ENCODE peak calls at places on chromosomes 11 and 22, in seven cellular contexts. One of them, this sample, is unnamed.
A peak's percentile ranks its signal among the peaks of the same experiment; 100 is the strongest.

GRCh38 chr11:94754335-94754734 is 13.8 kb upstream of the AMOTL1 start:
- DNase-seq in Caki2: no peak
- DNase-seq in T1000: no peak
- DNase-seq in KBM-7: no peak
- DNase-seq in head of caudate nucleus: no peak
- DNase-seq in A549: no peak
- DNase-seq in HFFc6: no peak
- DNase-seq in this sample: no peak

GRCh38 chr11:109939176-109939810 is 153.9 kb upstream of the ZC3H12C start:
- DNase-seq in Caki2: peak; percentile 67
- DNase-seq in T1000: no peak
- DNase-seq in KBM-7: peak; percentile 69
- DNase-seq in head of caudate nucleus: no peak
- DNase-seq in A549: peak; percentile 38
- DNase-seq in HFFc6: peak; percentile 72
- DNase-seq in this sample: peak; percentile 52

GRCh38 chr22:48884786-48885185 is 942.9 kb downstream of the BRD1 start:
- DNase-seq in Caki2: no peak
- DNase-seq in T1000: no peak
- DNase-seq in KBM-7: no peak
- DNase-seq in head of caudate nucleus: peak; percentile 29
- DNase-seq in A549: no peak
- DNase-seq in HFFc6: no peak
- DNase-seq in this sample: no peak

GRCh38 chr22:35580351-35581022 is 36.6 kb downstream of the MB start:
- DNase-seq in Caki2: no peak
- DNase-seq in T1000: no peak
- DNase-seq in KBM-7: no peak
- DNase-seq in head of caudate nucleus: no peak
- DNase-seq in A549: no peak
- DNase-seq in HFFc6: no peak
- DNase-seq in this sample: no peak

GRCh38 chr11:44309483-44310197 is at the start of gene ALX4:
- DNase-seq in Caki2: no peak
- DNase-seq in T1000: peak; percentile 55
- DNase-seq in KBM-7: peak; percentile 34
- DNase-seq in head of caudate nucleus: no peak
- DNase-seq in A549: no peak
- DNase-seq in HFFc6: peak; percentile 15
- DNase-seq in this sample: no peak

GRCh38 chr22:20490183-20490940 is 5.2 kb downstream of the KLHL22 start:
- DNase-seq in Caki2: no peak
- DNase-seq in T1000: no peak
- DNase-seq in KBM-7: no peak
- DNase-seq in head of caudate nucleus: no peak
- DNase-seq in A549: no peak
- DNase-seq in HFFc6: no peak
- DNase-seq in this sample: no peak

GRCh38 chr11:8834379-8834778 is 76.6 kb upstream of the AKIP1 start:
- DNase-seq in Caki2: no peak
- DNase-seq in T1000: no peak
- DNase-seq in KBM-7: no peak
- DNase-seq in head of caudate nucleus: no peak
- DNase-seq in A549: no peak
- DNase-seq in HFFc6: no peak
- DNase-seq in this sample: no peak

GRCh38 chr11:6397636-6398035 is 7.4 kb downstream of the SMPD1 start:
- DNase-seq in Caki2: no peak
- DNase-seq in T1000: no peak
- DNase-seq in KBM-7: no peak
- DNase-seq in head of caudate nucleus: no peak
- DNase-seq in A549: no peak
- DNase-seq in HFFc6: peak; percentile 28
- DNase-seq in this sample: no peak

GRCh38 chr11:35412285-35412684 is 7.1 kb downstream of the SLC1A2 start:
- DNase-seq in Caki2: no peak
- DNase-seq in T1000: no peak
- DNase-seq in KBM-7: peak; percentile 24
- DNase-seq in head of caudate nucleus: no peak
- DNase-seq in A549: peak; percentile 43
- DNase-seq in HFFc6: no peak
- DNase-seq in this sample: no peak

GRCh38 chr22:19228174-19228573 is 49.6 kb upstream of the SLC25A1 start:
- DNase-seq in Caki2: no peak
- DNase-seq in T1000: no peak
- DNase-seq in KBM-7: no peak
- DNase-seq in head of caudate nucleus: no peak
- DNase-seq in A549: no peak
- DNase-seq in HFFc6: no peak
- DNase-seq in this sample: peak; percentile 32

GRCh38 chr11:1868636-1869291 is 15.9 kb downstream of the LSP1 start:
- DNase-seq in Caki2: no peak
- DNase-seq in T1000: no peak
- DNase-seq in KBM-7: no peak
- DNase-seq in head of caudate nucleus: no peak
- DNase-seq in A549: no peak
- DNase-seq in HFFc6: no peak
- DNase-seq in this sample: no peak

GRCh38 chr11:73367482-73368024 is 8.6 kb upstream of the RELT start:
- DNase-seq in Caki2: no peak
- DNase-seq in T1000: no peak
- DNase-seq in KBM-7: no peak
- DNase-seq in head of caudate nucleus: no peak
- DNase-seq in A549: no peak
- DNase-seq in HFFc6: no peak
- DNase-seq in this sample: no peak

GRCh38 chr11:1780700-1781592 is 17.2 kb upstream of the CTSD start:
- DNase-seq in Caki2: no peak
- DNase-seq in T1000: no peak
- DNase-seq in KBM-7: peak; percentile 64
- DNase-seq in head of caudate nucleus: peak; percentile 42
- DNase-seq in A549: no peak
- DNase-seq in HFFc6: no peak
- DNase-seq in this sample: no peak

GRCh38 chr11:82936261-82936660 is 34.7 kb downstream of the DDIAS start:
- DNase-seq in Caki2: no peak
- DNase-seq in T1000: no peak
- DNase-seq in KBM-7: no peak
- DNase-seq in head of caudate nucleus: no peak
- DNase-seq in A549: no peak
- DNase-seq in HFFc6: no peak
- DNase-seq in this sample: no peak

GRCh38 chr22:36369004-36369921 is 18.5 kb downstream of the MYH9 start:
- DNase-seq in Caki2: no peak
- DNase-seq in T1000: no peak
- DNase-seq in KBM-7: no peak
- DNase-seq in head of caudate nucleus: no peak
- DNase-seq in A549: no peak
- DNase-seq in HFFc6: no peak
- DNase-seq in this sample: no peak

GRCh38 chr11:62708423-62709261 is 1.2 kb downstream of the GNG3 start:
- DNase-seq in Caki2: no peak
- DNase-seq in T1000: no peak
- DNase-seq in KBM-7: no peak
- DNase-seq in head of caudate nucleus: peak; percentile 52
- DNase-seq in A549: no peak
- DNase-seq in HFFc6: no peak
- DNase-seq in this sample: no peak

GRCh38 chr11:120128392-120129172 is 9.3 kb downstream of the TRIM29 start:
- DNase-seq in Caki2: no peak
- DNase-seq in T1000: no peak
- DNase-seq in KBM-7: no peak
- DNase-seq in head of caudate nucleus: no peak
- DNase-seq in A549: no peak
- DNase-seq in HFFc6: peak; percentile 77
- DNase-seq in this sample: no peak

GRCh38 chr11:61037694-61038093 is 64.6 kb upstream of the CD5 start:
- DNase-seq in Caki2: no peak
- DNase-seq in T1000: no peak
- DNase-seq in KBM-7: no peak
- DNase-seq in head of caudate nucleus: no peak
- DNase-seq in A549: no peak
- DNase-seq in HFFc6: no peak
- DNase-seq in this sample: no peak

GRCh38 chr22:26558246-26558895 is 31.6 kb downstream of the TPST2 start:
- DNase-seq in Caki2: no peak
- DNase-seq in T1000: no peak
- DNase-seq in KBM-7: no peak
- DNase-seq in head of caudate nucleus: no peak
- DNase-seq in A549: no peak
- DNase-seq in HFFc6: no peak
- DNase-seq in this sample: no peak

GRCh38 chr22:27241430-27242110 is 560.0 kb downstream of the MN1 start:
- DNase-seq in Caki2: no peak
- DNase-seq in T1000: no peak
- DNase-seq in KBM-7: no peak
- DNase-seq in head of caudate nucleus: peak; percentile 67
- DNase-seq in A549: no peak
- DNase-seq in HFFc6: no peak
- DNase-seq in this sample: peak; percentile 28

GRCh38 chr11:69455969-69456368 is 25.5 kb upstream of the LINC01488 start:
- DNase-seq in Caki2: no peak
- DNase-seq in T1000: no peak
- DNase-seq in KBM-7: no peak
- DNase-seq in head of caudate nucleus: no peak
- DNase-seq in A549: no peak
- DNase-seq in HFFc6: no peak
- DNase-seq in this sample: no peak

GRCh38 chr11:10400856-10401255 is 54.2 kb upstream of the AMPD3 start:
- DNase-seq in Caki2: no peak
- DNase-seq in T1000: no peak
- DNase-seq in KBM-7: no peak
- DNase-seq in head of caudate nucleus: no peak
- DNase-seq in A549: no peak
- DNase-seq in HFFc6: no peak
- DNase-seq in this sample: no peak

GRCh38 chr22:37079158-37079557 is 27.6 kb downstream of the KCTD17 start:
- DNase-seq in Caki2: no peak
- DNase-seq in T1000: no peak
- DNase-seq in KBM-7: no peak
- DNase-seq in head of caudate nucleus: no peak
- DNase-seq in A549: no peak
- DNase-seq in HFFc6: no peak
- DNase-seq in this sample: no peak

GRCh38 chr11:69669486-69669885 is 5.7 kb downstream of the LTO1 start:
- DNase-seq in Caki2: no peak
- DNase-seq in T1000: no peak
- DNase-seq in KBM-7: no peak
- DNase-seq in head of caudate nucleus: no peak
- DNase-seq in A549: no peak
- DNase-seq in HFFc6: no peak
- DNase-seq in this sample: no peak

GRCh38 chr22:20203142-20204099 is 52.6 kb upstream of the CCDC188 start:
- DNase-seq in Caki2: peak; percentile 92
- DNase-seq in T1000: peak; percentile 61
- DNase-seq in KBM-7: no peak
- DNase-seq in head of caudate nucleus: no peak
- DNase-seq in A549: no peak
- DNase-seq in HFFc6: peak; percentile 11
- DNase-seq in this sample: no peak

GRCh38 chr22:21073023-21073422 is 27.3 kb downstream of the LRRC74B start:
- DNase-seq in Caki2: no peak
- DNase-seq in T1000: no peak
- DNase-seq in KBM-7: no peak
- DNase-seq in head of caudate nucleus: no peak
- DNase-seq in A549: no peak
- DNase-seq in HFFc6: no peak
- DNase-seq in this sample: no peak

GRCh38 chr11:111395081-111395480 is 16.0 kb upstream of the POU2AF1 start:
- DNase-seq in Caki2: no peak
- DNase-seq in T1000: no peak
- DNase-seq in KBM-7: no peak
- DNase-seq in head of caudate nucleus: no peak
- DNase-seq in A549: no peak
- DNase-seq in HFFc6: no peak
- DNase-seq in this sample: no peak

GRCh38 chr11:29432719-29433325 is 584.0 kb downstream of the KCNA4 start:
- DNase-seq in Caki2: peak; percentile 9
- DNase-seq in T1000: no peak
- DNase-seq in KBM-7: peak; percentile 50
- DNase-seq in head of caudate nucleus: no peak
- DNase-seq in A549: peak; percentile 17
- DNase-seq in HFFc6: peak; percentile 9
- DNase-seq in this sample: no peak

GRCh38 chr22:48950151-48950915 is 877.3 kb downstream of the BRD1 start:
- DNase-seq in Caki2: no peak
- DNase-seq in T1000: no peak
- DNase-seq in KBM-7: no peak
- DNase-seq in head of caudate nucleus: peak; percentile 27
- DNase-seq in A549: no peak
- DNase-seq in HFFc6: no peak
- DNase-seq in this sample: no peak

GRCh38 chr11:110295487-110296225 is 758 bp downstream of the RDX start:
- DNase-seq in Caki2: peak; percentile 36
- DNase-seq in T1000: no peak
- DNase-seq in KBM-7: peak; percentile 78
- DNase-seq in head of caudate nucleus: peak; percentile 71
- DNase-seq in A549: no peak
- DNase-seq in HFFc6: peak; percentile 28
- DNase-seq in this sample: peak; percentile 73

GRCh38 chr11:90202342-90202741 is 20.5 kb downstream of the CHORDC1 start:
- DNase-seq in Caki2: no peak
- DNase-seq in T1000: no peak
- DNase-seq in KBM-7: no peak
- DNase-seq in head of caudate nucleus: no peak
- DNase-seq in A549: no peak
- DNase-seq in HFFc6: no peak
- DNase-seq in this sample: no peak

GRCh38 chr22:42906605-42907338 is 49.7 kb upstream of the ARFGAP3 start:
- DNase-seq in Caki2: no peak
- DNase-seq in T1000: no peak
- DNase-seq in KBM-7: no peak
- DNase-seq in head of caudate nucleus: no peak
- DNase-seq in A549: no peak
- DNase-seq in HFFc6: no peak
- DNase-seq in this sample: no peak

GRCh38 chr11:134098566-134099184 is 29.8 kb downstream of the JAM3 start:
- DNase-seq in Caki2: no peak
- DNase-seq in T1000: no peak
- DNase-seq in KBM-7: peak; percentile 42
- DNase-seq in head of caudate nucleus: no peak
- DNase-seq in A549: no peak
- DNase-seq in HFFc6: no peak
- DNase-seq in this sample: no peak

GRCh38 chr11:125256471-125257010 is 92.0 kb downstream of the PKNOX2 start:
- DNase-seq in Caki2: no peak
- DNase-seq in T1000: no peak
- DNase-seq in KBM-7: no peak
- DNase-seq in head of caudate nucleus: no peak
- DNase-seq in A549: no peak
- DNase-seq in HFFc6: no peak
- DNase-seq in this sample: no peak

GRCh38 chr11:59769086-59769485 is 13.9 kb downstream of the STX3 start:
- DNase-seq in Caki2: no peak
- DNase-seq in T1000: no peak
- DNase-seq in KBM-7: no peak
- DNase-seq in head of caudate nucleus: no peak
- DNase-seq in A549: no peak
- DNase-seq in HFFc6: no peak
- DNase-seq in this sample: no peak

GRCh38 chr11:17214338-17214737 is 6.6 kb upstream of the PIK3C2A start:
- DNase-seq in Caki2: no peak
- DNase-seq in T1000: no peak
- DNase-seq in KBM-7: no peak
- DNase-seq in head of caudate nucleus: no peak
- DNase-seq in A549: no peak
- DNase-seq in HFFc6: no peak
- DNase-seq in this sample: no peak

GRCh38 chr22:32814289-32814865 is 12.9 kb downstream of the TIMP3 start:
- DNase-seq in Caki2: no peak
- DNase-seq in T1000: no peak
- DNase-seq in KBM-7: no peak
- DNase-seq in head of caudate nucleus: no peak
- DNase-seq in A549: no peak
- DNase-seq in HFFc6: no peak
- DNase-seq in this sample: no peak